ENCODE peak calls at places on chromosomes 1 and 21, in four cellular contexts. S is HepG2, H is K562, L is HCT116. U is an unnamed sample. For H3K36me3, the result is how much of the 10 kb centered on the place peaks cover.

GRCh38 chr1:199551967-199552565 is 475.4 kb upstream of the NR5A2 start:
- DNase-seq in H (peak), S (peak), L (peak), U (peak)

GRCh38 chr1:228347181-228347580 is 59.5 kb downstream of the TRIM11 start:
- DNase-seq in H (no peak), L (no peak), S (no peak), U (no peak)

GRCh38 chr1:36354486-36354885 is 31.0 kb upstream of the EVA1B start:
- DNase-seq in S (no peak), H (no peak), L (no peak), U (no peak)

GRCh38 chr1:228219245-228219961 is 11.6 kb downstream of the OBSCN start:
- DNase-seq in S (no peak), L (no peak), H (no peak), U (no peak)

GRCh38 chr1:245411245-245411644 is 256.5 kb downstream of the KIF26B start:
- DNase-seq in L (no peak), S (no peak), H (no peak), U (no peak)

GRCh38 chr1:224769987-224770693 is 154.0 kb downstream of the CNIH3 start:
- DNase-seq in L (no peak), H (no peak), S (peak), U (no peak)

GRCh38 chr21:41684381-41685245 is 82.2 kb downstream of the RIPK4 start:
- DNase-seq in L (no peak), H (no peak), S (peak), U (peak)

GRCh38 chr1:206506803-206507394 is 432 bp upstream of the RASSF5 start:
- DNase-seq in L (no peak), H (no peak), S (no peak), U (no peak)

GRCh38 chr1:101282314-101283087 is 45.7 kb downstream of the S1PR1 start:
- DNase-seq in L (no peak), S (no peak), H (no peak), U (no peak)

GRCh38 chr21:29854795-29855194 is 85.0 kb downstream of the GRIK1 start:
- DNase-seq in L (no peak), S (no peak), H (no peak), U (no peak)

GRCh38 chr21:29851611-29852010 is 88.2 kb downstream of the GRIK1 start:
- DNase-seq in H (no peak), L (no peak), S (no peak), U (no peak)

GRCh38 chr21:29843818-29844217 is 96.0 kb downstream of the GRIK1 start:
- DNase-seq in S (no peak), H (peak), L (no peak), U (no peak)

GRCh38 chr21:29849735-29850176 is 90.0 kb downstream of the GRIK1 start:
- DNase-seq in S (peak), L (no peak), H (peak), U (peak)
- TF ChIP-seq TCF7L2 in S (no peak), L (peak), H (no peak), U (peak)

DNA sequence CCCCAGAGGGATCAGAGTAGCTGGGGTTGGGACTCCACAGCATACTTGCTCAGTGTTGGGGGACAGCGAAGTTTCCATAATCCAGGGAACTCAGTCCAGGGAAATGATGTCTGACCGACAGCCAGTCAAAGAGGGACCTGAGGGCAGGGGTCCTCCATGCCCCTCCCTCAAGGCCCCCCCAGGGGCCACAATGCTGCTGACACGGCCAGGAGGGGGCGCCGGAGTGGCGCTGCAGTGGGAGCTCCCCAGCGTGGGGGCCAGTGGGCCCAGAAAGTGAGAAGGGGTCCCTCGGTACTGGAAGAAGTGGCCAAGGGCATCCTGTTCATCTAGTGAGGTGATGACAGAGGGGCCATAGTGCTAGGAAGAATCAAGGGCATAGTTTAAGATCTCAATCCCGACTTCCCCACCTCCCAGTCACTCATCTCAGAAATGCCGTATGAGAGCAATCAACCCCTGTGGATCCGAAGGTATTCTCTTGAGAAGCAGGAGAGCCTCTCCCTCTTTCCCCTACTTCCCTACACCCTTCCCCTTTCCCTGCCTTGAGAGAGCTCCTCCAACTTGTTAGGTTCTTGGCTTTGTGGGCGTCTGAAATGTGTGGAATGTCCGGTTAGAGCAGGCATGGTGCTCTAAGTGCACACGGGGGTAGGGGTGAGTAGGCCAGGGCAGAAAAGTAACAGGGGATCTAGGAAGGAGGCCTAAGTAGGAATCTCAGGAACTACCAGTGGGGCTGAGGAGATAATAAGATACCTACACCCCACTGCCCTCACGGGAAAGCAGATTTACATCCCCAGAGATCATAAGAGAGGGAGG is 4.1 kb downstream of the NUDT17 start:
- DNase-seq in H (peak), S (no peak), L (no peak), U (no peak)
- H3K36me3 ChIP-seq in H (half or more), S (under half), L (under half), U (under half)

DNA sequence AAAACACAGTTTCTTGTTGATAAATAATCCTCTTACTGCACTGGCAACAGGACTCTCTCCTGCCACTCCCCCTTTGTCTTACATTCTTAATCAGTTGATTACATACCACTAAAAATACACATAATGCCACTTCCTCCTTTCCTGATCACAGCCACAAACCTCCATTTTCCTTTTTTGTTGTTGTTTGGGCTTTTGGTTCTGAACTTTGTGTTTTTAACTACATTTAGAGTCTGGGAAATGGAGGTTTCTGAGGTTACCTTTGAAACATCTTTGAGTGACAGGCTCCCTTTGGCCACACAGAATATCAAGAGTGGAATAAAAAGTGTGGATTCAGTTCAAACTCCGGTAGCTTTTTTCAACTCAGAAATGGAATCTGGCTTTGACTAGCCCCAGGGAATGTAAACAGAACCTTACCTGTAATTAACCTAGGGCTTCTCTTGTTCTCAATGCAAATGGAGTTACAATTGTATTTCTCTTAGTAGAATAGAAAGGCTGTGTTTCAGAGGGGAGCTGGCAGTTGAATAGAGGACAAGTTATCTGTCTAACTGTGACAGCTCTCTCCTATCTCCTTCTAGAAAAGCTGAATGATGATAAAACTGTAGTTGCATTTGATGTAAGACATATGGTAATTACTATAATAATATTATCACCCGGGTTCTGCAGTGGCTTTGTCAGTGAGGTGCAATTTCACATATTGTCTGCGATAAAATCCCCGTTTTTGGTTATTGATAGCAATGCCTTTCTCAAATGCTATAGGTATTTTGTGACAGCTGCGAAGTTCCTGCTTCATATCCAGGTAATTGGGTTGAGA is 66.8 kb downstream of the ST6GALNAC5 start:
- DNase-seq in H (no peak), S (no peak), L (no peak), U (no peak)
- TF ChIP-seq REST in H (no peak), S (no peak), L (no peak), U (no peak)

GRCh38 chr1:230236301-230236700 is 169.3 kb downstream of the GALNT2 start:
- DNase-seq in L (no peak), H (no peak), S (no peak), U (no peak)
- TF ChIP-seq TCF7L2 in L (no peak), H (no peak), S (no peak), U (no peak)

DNA sequence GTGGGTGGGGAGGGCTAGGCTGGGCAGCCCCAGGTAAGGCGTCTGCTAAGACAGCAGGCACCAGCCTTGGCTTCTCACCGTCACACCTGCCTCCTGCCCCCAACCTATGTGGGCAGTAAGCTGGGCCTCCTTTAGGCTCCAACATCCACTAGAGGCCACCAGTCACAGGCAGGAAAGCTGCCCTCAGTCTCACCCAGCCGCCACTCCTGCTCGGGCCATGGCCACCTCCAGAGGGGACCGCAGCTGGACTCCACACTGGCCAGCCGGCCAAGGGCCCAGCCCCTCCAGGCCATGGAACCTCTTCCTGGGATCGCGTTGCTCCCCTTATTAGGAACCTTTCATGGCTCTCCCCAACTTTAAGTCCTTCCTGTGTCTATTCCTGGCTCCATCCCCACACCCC is 74.5 kb downstream of the MRPL37 start:
- DNase-seq in H (no peak), L (no peak), S (no peak), U (no peak)
- H3K36me3 ChIP-seq in H (under half), L (under half), S (under half), U (under half)

GRCh38 chr1:14878124-14878523 is 275.4 kb upstream of the TMEM51 start:
- DNase-seq in H (no peak), L (no peak), S (peak), U (no peak)

GRCh38 chr1:14873657-14874056 is 275.2 kb downstream of the KAZN start:
- DNase-seq in L (no peak), S (no peak), H (no peak), U (no peak)

GRCh38 chr1:14877224-14877623 is 276.3 kb upstream of the TMEM51 start:
- DNase-seq in S (no peak), L (no peak), H (no peak), U (no peak)

GRCh38 chr1:14876747-14877146 is 276.8 kb upstream of the TMEM51 start:
- DNase-seq in H (no peak), S (no peak), L (no peak), U (no peak)

GRCh38 chr1:14875781-14876564 is 277.5 kb downstream of the KAZN start:
- DNase-seq in H (no peak), S (no peak), L (no peak), U (no peak)
- TF ChIP-seq REST in H (no peak), S (no peak), L (no peak), U (no peak)

GRCh38 chr21:31117046-31117916 is 79.0 kb upstream of the KRTAP19-8 start:
- DNase-seq in H (no peak), L (peak), S (no peak), U (peak)
- TF ChIP-seq TCF7L2 in H (no peak), L (no peak), S (no peak), U (no peak)